ENCODE peak calls at places on chromosomes 11 and 22, in six cellular contexts. T is endothelial cell of umbilical vein; S is fibroblast of villous mesenchyme; V is cardiac fibroblast; U is SJCRH30; E is CD4-positive, CD25-positive, alpha-beta regulatory T cell. O is an unnamed sample.

GRCh38 chr22:50523806-50524663 is 1.4 kb downstream of the SCO2 start:
- DNase-seq in V (no peak), E (no peak), T (no peak), S (no peak), U (no peak), O (no peak)

GRCh38 chr11:129282634-129283033 is 90.5 kb upstream of the ARHGAP32 start:
- DNase-seq in T (no peak), E (no peak), U (no peak), S (no peak), V (no peak), O (no peak)

GRCh38 chr11:31414338-31414737 is 44.7 kb downstream of the DNAJC24 start:
- DNase-seq in T (no peak), V (no peak), S (no peak), U (no peak), E (no peak), O (no peak)

GRCh38 chr22:27317156-27317555 is 484.4 kb downstream of the MN1 start:
- DNase-seq in V (no peak), S (peak), E (no peak), U (peak), T (no peak), O (no peak)

GRCh38 chr22:35313311-35314121 is 13.8 kb downstream of the TOM1 start:
- DNase-seq in E (no peak), S (peak), T (peak), U (peak), V (peak), O (peak)

GRCh38 chr11:123797065-123797940 is 8.8 kb downstream of the OR6M1 start:
- DNase-seq in S (no peak), E (no peak), U (no peak), V (peak), T (no peak), O (no peak)

GRCh38 chr11:65388731-65389130 is 2.3 kb downstream of the FRMD8 start:
- DNase-seq in S (no peak), E (no peak), V (no peak), U (no peak), T (no peak), O (no peak)

GRCh38 chr22:22771696-22772377 is 115.8 kb upstream of the IGLL5 start:
- DNase-seq in T (no peak), E (no peak), U (no peak), S (no peak), V (no peak), O (no peak)

GRCh38 chr11:120413480-120413879 is 77.3 kb downstream of the ARHGEF12 start:
- DNase-seq in V (peak), U (no peak), E (no peak), S (peak), T (no peak), O (peak)

GRCh38 chr22:38125038-38125610 is 14.6 kb upstream of the BAIAP2L2 start:
- DNase-seq in T (no peak), S (no peak), V (no peak), U (no peak), E (no peak), O (no peak)

GRCh38 chr11:19027829-19028595 is 32.5 kb downstream of the MRGPRX2 start:
- DNase-seq in E (no peak), T (peak), V (peak), U (peak), S (peak), O (peak)

GRCh38 chr11:108616549-108616948 is 23.0 kb upstream of the EXPH5 start:
- DNase-seq in U (no peak), E (no peak), V (peak), T (peak), S (peak), O (no peak)

GRCh38 chr11:18010271-18010670 is 2.6 kb downstream of the SERGEF start:
- DNase-seq in T (no peak), V (no peak), E (no peak), S (no peak), U (peak), O (no peak)

GRCh38 chr22:35537252-35537651 is 3.4 kb upstream of the RASD2 start:
- DNase-seq in V (no peak), E (no peak), U (no peak), T (no peak), S (no peak), O (no peak)

GRCh38 chr11:2300936-2301630 is 635 bp downstream of the C11orf21 start:
- DNase-seq in U (no peak), V (no peak), T (no peak), E (no peak), S (no peak), O (no peak)

GRCh38 chr11:3159296-3160190 is 5.6 kb downstream of the OSBPL5 start:
- DNase-seq in E (no peak), V (no peak), S (no peak), U (peak), T (no peak), O (no peak)

GRCh38 chr11:65491614-65492386 is 7.0 kb upstream of the MALAT1 start:
- DNase-seq in S (peak), T (peak), E (no peak), V (peak), U (peak), O (peak)

GRCh38 chr22:50260801-50261614 is 475 bp downstream of the MAPK12 start:
- DNase-seq in V (peak), U (peak), E (no peak), S (peak), T (peak), O (no peak)

GRCh38 chr11:70759846-70760245 is 361.5 kb downstream of the CTTN start:
- DNase-seq in U (no peak), E (no peak), T (no peak), V (no peak), S (no peak), O (no peak)

GRCh38 chr11:108154591-108154990 is 33.2 kb downstream of the ACAT1 start:
- DNase-seq in V (no peak), E (no peak), S (no peak), T (no peak), U (no peak), O (no peak)

GRCh38 chr11:78798567-78799170 is 224.0 kb upstream of the NARS2 start:
- DNase-seq in V (peak), E (no peak), T (peak), S (peak), U (peak), O (no peak)

GRCh38 chr11:70270877-70271634 is 566 bp downstream of the PPFIA1 start:
- DNase-seq in V (peak), S (peak), T (peak), E (peak), U (peak), O (peak)

GRCh38 chr11:75324189-75324588 is 27.3 kb downstream of the ARRB1 start:
- DNase-seq in U (no peak), S (no peak), V (no peak), T (no peak), E (no peak), O (no peak)

GRCh38 chr11:203945-204586 is 3.1 kb downstream of the BET1L start:
- DNase-seq in T (no peak), U (peak), E (no peak), S (no peak), V (no peak), O (no peak)

GRCh38 chr11:71999360-71999759 is 651 bp downstream of the IL18BP start:
- DNase-seq in E (no peak), V (peak), S (peak), T (peak), U (no peak), O (no peak)

GRCh38 chr11:71998061-71998460 is 648 bp upstream of the IL18BP start:
- DNase-seq in E (no peak), S (no peak), V (no peak), U (no peak), T (no peak), O (no peak)

GRCh38 chr11:71997594-71997993 is 1.1 kb upstream of the IL18BP start:
- DNase-seq in E (no peak), T (no peak), S (no peak), U (no peak), V (no peak), O (no peak)

GRCh38 chr11:71999813-72000590 is 1.3 kb downstream of the IL18BP start:
- DNase-seq in V (no peak), E (no peak), S (no peak), U (no peak), T (no peak), O (no peak)

GRCh38 chr11:71998649-71999310 is at the start of gene IL18BP:
- DNase-seq in V (no peak), E (no peak), S (no peak), U (no peak), T (no peak), O (no peak)
- H3K4me3 ChIP-seq in V (peak), E (peak), S (peak), U (no peak), T (no peak), O (no peak)

GRCh38 chr11:133956650-133957633 is at the start of gene IGSF9B:
- DNase-seq in V (peak), T (peak), S (peak), E (peak), U (no peak), O (no peak)

GRCh38 chr11:133957926-133958325 is 1.2 kb upstream of the IGSF9B start:
- DNase-seq in E (no peak), T (no peak), V (peak), U (no peak), S (no peak), O (no peak)

GRCh38 chr11:133953999-133954398 is 2.8 kb downstream of the IGSF9B start:
- DNase-seq in S (no peak), T (no peak), V (no peak), U (no peak), E (no peak), O (no peak)

GRCh38 chr11:133955091-133955846 is 1.5 kb downstream of the IGSF9B start:
- DNase-seq in V (peak), E (peak), U (no peak), T (no peak), S (no peak), O (no peak)

DNA sequence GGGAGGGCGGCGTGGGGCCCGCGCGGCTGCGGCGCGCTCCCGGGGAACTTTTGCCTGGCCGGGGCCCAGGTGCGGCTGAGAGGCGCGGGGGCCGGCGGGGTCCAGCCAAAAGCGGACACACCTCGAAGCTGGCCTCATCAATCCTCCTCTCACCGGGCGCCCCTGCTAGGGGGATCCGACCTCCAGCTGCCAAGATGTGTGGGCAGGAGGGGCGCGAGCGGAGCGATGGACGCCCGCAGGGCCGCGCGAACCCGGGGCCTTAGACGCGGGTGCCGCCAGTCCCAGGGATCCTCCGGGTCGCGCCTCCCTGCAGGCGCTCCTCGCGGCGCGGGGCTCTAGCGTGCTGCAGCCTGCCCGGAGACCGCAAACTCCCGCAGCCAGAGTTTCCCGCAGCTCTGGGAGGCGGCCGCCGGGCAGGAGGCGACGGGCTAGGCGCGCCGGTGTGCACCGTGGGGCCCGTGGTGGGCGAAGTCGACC is 785 bp downstream of the IGSF9B start:
- DNase-seq in V (no peak), S (no peak), T (no peak), E (no peak), U (no peak), O (no peak)
- H3K4me3 ChIP-seq in V (no peak), S (no peak), T (no peak), E (no peak), U (no peak), O (no peak)

GRCh38 chr11:118610773-118611432 is 3.5 kb downstream of the PHLDB1 start:
- DNase-seq in T (peak), S (peak), U (no peak), V (peak), E (peak), O (no peak)
- H3K4me3 ChIP-seq in T (peak), S (peak), U (no peak), V (peak), E (no peak), O (peak)

DNA sequence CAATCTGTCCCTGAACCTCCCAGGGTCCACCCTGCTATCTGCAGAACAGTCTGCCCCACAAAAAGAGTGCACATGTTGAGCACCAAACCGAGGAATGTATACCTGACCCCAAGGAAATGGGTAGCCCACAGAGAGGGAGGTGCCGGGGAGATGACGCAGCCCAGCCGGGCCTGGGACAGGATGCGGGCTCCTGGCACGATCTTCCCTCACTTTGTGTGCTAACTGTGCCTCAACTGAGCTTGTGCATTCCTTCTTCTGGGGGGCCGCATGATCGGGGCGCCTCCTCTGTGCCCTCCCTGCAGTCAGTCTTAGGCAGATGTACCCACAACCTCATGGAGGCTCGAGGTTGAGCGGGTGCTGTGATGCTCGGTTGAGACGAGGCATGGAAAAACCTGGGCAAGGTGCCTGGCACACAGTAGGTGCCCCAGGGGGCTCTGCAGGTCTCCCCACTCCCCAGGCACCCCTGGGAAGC is 2.4 kb downstream of the GAS2L1 start:
- DNase-seq in U (no peak), E (no peak), V (peak), T (peak), S (peak), O (no peak)
- H3K4me3 ChIP-seq in U (no peak), E (no peak), V (peak), T (peak), S (peak), O (peak)

DNA sequence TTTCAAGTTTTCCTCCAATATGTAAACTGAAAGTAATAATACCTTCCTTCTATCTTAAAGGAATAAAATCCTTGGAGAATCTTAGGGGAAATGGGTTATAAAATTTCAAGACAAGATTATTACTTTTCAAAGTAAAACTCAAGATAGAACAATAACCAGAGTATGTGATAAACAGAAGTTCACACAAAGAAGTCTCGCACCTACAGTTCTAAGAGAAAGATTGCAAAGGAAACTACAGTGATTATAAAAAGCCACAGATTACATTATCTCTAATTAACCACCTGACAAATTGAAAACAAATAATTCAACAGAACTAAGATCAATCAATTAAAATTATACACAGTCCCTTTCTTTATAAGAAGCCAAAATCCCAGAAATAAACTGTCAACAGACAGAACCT is 34.0 kb downstream of the AMBRA1 start:
- DNase-seq in T (no peak), U (no peak), V (no peak), E (no peak), S (no peak), O (no peak)
- H3K4me3 ChIP-seq in T (no peak), U (no peak), V (no peak), E (peak), S (peak), O (no peak)

GRCh38 chr11:72102631-72102945 is 509 bp downstream of the LAMTOR1 start:
- DNase-seq in S (no peak), U (no peak), E (no peak), V (no peak), T (no peak), O (no peak)

GRCh38 chr11:72098741-72099140 is 4.4 kb downstream of the LAMTOR1 start:
- DNase-seq in V (no peak), T (no peak), E (no peak), U (no peak), S (no peak), O (no peak)

GRCh38 chr11:72100009-72100408 is 3.1 kb downstream of the LAMTOR1 start:
- DNase-seq in T (no peak), S (no peak), U (no peak), V (no peak), E (no peak), O (no peak)

GRCh38 chr11:72102162-72102561 is 935 bp downstream of the LAMTOR1 start:
- DNase-seq in V (no peak), E (no peak), U (no peak), T (no peak), S (no peak), O (no peak)

DNA sequence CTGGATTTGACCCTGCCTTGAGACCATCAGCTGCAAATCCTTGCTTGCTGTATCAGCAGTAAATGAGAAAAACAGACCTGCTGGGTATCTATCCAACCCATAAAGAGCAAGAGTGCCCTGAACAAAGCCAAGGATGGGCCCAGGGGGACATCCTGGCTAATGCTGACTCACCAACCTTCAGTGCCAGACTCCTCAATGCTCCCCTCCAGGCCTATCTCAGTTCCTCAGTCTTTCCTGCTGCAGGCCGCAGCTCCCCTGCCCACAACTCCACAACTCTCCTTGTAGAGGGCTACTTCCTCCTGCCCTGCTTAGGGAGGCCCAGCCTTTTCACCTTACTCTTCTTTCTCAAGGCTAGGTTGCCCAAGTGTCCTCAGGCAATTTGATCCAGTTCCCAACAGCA is 2.6 kb downstream of the LAMTOR1 start:
- DNase-seq in T (peak), V (peak), E (no peak), U (no peak), S (no peak), O (no peak)
- H3K4me3 ChIP-seq in T (no peak), V (no peak), E (no peak), U (no peak), S (no peak), O (no peak)

DNA sequence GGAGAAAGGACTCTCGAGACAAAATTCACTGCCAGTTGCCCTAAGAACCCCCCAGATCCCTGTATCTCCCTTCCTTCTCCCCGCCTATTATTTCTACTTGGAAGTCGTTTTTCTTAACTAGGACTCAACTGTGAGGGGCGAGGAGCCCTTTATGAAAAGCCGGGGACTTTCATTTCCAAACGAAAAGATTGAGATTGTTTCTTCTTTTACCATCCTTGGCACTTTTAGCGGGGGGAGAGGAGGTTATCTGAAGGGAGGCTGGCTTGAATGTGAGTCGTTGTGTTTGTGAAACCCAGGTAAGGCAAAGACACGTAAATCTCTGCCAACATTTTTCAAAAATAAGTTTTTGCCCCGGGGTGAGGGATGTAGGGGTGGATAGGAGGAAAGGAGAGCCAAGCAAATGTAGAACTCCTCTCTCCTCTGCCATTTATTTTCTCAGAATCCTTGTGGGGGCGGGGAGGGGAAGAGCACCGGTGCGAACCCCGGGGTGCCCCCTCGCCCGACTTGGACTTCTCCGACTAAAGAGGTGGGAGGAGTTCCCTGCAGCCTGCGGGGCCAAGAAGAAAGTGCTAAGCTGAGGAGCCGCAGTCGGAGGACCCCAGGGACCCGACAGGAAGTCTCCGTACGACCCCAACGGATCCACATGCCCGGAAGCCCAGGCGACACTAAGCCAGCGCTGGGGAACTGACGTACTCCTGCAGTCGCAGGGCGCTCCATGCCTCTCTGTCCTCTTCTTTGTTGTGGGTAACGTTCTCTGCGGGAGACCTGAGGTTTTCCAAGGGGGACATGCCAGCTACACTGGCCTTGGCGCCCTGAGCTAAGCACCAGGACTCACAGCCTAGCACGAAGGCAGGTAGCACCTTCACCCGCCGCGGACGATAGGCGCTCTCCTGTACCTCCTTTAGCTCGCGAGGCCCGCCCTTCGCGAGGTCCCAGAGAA is 2.3 kb upstream of the WT1 start:
- DNase-seq in S (no peak), T (no peak), E (no peak), V (no peak), U (no peak), O (no peak)
- H3K4me3 ChIP-seq in S (peak), T (no peak), E (no peak), V (peak), U (no peak), O (no peak)

O was measured in BJ.